ENCODE peak calls at places on chromosome 22, in seven cellular contexts. B is body of pancreas, O is fibroblast of the aortic adventitia, J is fibroblast of mammary gland, C is IMR-90, Y is AG09319, H is AG04449. E is an unnamed sample.

GRCh38 chr22:43861529-43861928 is 784 bp downstream of the SULT4A1 start:
- DNase-seq in H (no peak), J (peak), B (no peak), C (peak), O (peak), Y (no peak), E (no peak)

GRCh38 chr22:17964647-17965046 is 59.7 kb downstream of the MICAL3 start:
- DNase-seq in B (no peak), H (no peak), C (no peak), J (no peak), O (no peak), Y (no peak), E (no peak)

GRCh38 chr22:30208631-30209603 is 37.6 kb downstream of the LIF start:
- DNase-seq in O (peak), J (peak), H (peak), B (peak), C (peak), Y (peak), E (peak)

GRCh38 chr22:43389227-43389836 is 22.5 kb upstream of the MPPED1 start:
- DNase-seq in J (no peak), O (no peak), Y (no peak), H (no peak), B (no peak), C (no peak), E (peak)

GRCh38 chr22:30373331-30374325 is 13.6 kb downstream of the RNF215 start:
- DNase-seq in J (no peak), C (no peak), Y (no peak), O (no peak), H (no peak), B (no peak), E (no peak)

GRCh38 chr22:44710474-44711235 is 8.7 kb downstream of the PRR5 start:
- DNase-seq in C (no peak), B (no peak), O (no peak), Y (no peak), H (no peak), J (no peak), E (no peak)

GRCh38 chr22:41668971-41669911 is 19.4 kb downstream of the SNU13 start:
- DNase-seq in O (peak), H (peak), Y (peak), J (peak), B (no peak), C (peak), E (no peak)

GRCh38 chr22:48765595-48765994 is 1062.1 kb downstream of the BRD1 start:
- DNase-seq in Y (no peak), H (no peak), O (no peak), B (no peak), J (no peak), C (no peak), E (peak)

GRCh38 chr22:45164217-45165123 is 745 bp downstream of the NUP50 start:
- DNase-seq in O (peak), H (no peak), C (no peak), B (peak), Y (no peak), J (peak), E (peak)

GRCh38 chr22:24408630-24409029 is 18.8 kb upstream of the ADORA2A start:
- DNase-seq in Y (no peak), B (no peak), C (no peak), H (no peak), O (no peak), J (no peak), E (no peak)

GRCh38 chr22:48371391-48371790 is 1456.3 kb downstream of the BRD1 start:
- DNase-seq in Y (no peak), J (no peak), H (no peak), C (no peak), B (no peak), O (no peak), E (no peak)

GRCh38 chr22:22870577-22871398 is 16.8 kb upstream of the IGLL5 start:
- DNase-seq in H (no peak), Y (no peak), B (no peak), J (no peak), C (no peak), O (no peak), E (no peak)
- TF ChIP-seq CTCF in H (no peak), Y (no peak), B (no peak), J (peak), C (peak), O (no peak), E (no peak)

DNA sequence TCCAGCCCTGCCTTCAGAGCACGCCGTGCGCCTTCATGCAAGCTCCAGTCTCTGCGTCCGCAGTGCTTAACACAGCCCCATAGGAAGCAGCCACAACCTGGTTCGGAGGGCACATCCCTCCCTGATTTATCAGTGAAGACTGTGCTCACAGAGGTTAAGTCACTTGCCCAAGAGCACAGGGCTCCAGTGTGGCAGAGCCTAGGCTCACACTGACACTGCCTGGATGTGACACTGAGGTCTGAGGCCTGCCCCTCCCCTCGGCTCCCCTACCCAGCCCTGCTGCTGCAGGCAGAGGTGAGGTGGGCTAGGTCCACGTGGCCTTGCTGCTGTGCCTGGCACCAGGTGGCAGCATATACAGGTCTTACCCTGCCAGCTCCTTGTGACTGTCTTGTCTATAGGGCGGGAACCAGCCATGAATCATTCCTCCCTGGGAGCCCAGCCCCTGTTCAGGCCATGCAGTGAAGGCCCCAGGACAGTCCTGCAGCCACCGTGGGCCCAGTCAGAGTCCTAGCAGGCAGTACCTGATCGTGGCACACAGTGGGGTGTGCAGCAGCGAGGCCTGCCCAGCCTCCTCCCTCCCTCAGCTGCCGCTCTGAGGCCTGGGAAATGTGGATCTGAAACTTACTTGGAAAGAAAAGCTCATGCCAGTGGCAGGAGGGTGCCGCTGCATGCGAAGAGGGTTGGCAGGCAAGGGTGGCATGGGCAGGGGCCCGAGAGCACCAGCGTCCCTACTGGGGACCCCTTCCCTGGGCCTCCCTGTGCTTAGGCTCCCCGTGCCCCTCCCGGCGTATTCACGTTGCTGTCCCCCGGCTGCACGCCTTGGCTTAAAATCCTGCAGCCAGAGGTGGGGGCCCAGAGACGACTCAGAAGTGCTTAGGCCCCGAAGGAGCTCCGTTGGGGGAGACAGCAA is 1.2 kb upstream of the CERK start:
- DNase-seq in J (peak), Y (no peak), H (no peak), O (peak), C (peak), B (peak), E (no peak)
- TF ChIP-seq CTCF in J (peak), Y (peak), H (peak), O (peak), C (peak), B (peak), E (no peak)

DNA sequence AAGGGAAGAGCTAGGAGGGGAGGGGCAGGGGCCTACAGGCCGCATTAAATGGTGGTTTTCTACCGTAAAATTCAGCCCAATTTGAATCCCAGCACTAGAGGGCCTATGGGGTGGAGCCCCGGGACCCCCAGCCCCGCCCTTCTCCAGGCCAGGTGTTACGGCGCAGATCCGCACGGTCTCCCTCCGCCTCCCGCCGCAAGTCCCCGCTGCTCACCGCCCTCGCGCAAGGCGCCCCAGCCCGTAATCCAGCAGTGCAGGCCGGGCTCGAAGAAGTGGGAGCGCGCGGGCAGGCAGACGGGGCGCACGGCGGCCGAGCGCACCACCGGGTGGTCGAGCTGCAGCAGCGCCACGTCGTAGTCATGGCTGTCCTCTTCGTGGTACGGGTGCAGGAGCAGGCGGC is 17.3 kb downstream of the KCTD17 start:
- DNase-seq in C (no peak), J (no peak), O (no peak), B (no peak), Y (no peak), H (no peak), E (no peak)
- TF ChIP-seq CTCF in C (no peak), J (no peak), O (no peak), B (no peak), Y (no peak), H (no peak), E (no peak)

GRCh38 chr22:36455571-36456458 is 25.6 kb downstream of the TXN2 start:
- DNase-seq in Y (no peak), H (no peak), C (no peak), O (no peak), B (peak), J (no peak), E (no peak)

GRCh38 chr22:36453266-36453607 is 28.2 kb downstream of the TXN2 start:
- DNase-seq in B (no peak), C (no peak), Y (no peak), O (no peak), J (no peak), H (no peak), E (no peak)

GRCh38 chr22:36456459-36456835 is 25.0 kb downstream of the TXN2 start:
- DNase-seq in O (no peak), C (no peak), B (no peak), J (no peak), H (no peak), Y (no peak), E (no peak)

GRCh38 chr22:36453855-36454378 is 27.5 kb downstream of the TXN2 start:
- DNase-seq in Y (no peak), O (no peak), H (no peak), J (no peak), B (no peak), C (no peak), E (no peak)

DNA sequence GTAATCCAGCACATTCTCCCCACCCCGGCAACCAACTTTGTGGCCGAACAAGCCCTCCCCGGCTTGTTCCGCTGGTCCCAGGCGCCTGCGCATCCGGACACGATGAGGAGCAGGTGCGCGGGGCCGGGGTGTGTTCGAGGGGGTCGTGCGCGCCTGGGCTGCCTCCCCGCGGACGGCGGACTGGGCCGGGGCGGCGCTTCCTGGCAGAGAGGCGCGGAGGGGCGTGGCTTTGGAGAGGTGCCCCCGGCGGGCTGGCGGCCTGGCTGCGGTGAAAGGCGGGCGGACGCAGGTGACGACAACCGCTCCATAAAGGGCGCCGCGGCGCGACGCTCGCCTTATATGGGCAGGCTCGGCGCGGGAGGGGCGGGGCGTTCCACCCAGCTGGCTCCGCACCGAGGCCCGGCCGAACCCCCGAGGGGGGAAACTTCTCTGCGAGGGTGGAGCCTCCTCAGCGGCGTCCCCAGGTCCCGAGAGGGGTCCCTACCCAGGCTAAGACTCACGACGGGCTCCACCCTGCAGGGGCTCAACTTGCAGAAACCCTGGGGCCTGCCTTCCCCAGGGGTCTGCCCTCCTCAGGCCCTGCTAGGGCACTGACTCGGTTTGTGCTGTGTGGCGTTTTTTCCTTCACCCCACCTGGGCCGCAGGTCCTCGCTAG is 26.4 kb downstream of the TXN2 start:
- DNase-seq in J (peak), O (peak), Y (no peak), H (no peak), C (peak), B (peak), E (peak)
- TF ChIP-seq CTCF in J (no peak), O (no peak), Y (no peak), H (peak), C (no peak), B (no peak), E (no peak)

GRCh38 chr22:19180740-19181410 is 2.3 kb upstream of the SLC25A1 start:
- DNase-seq in C (no peak), J (no peak), B (no peak), H (no peak), Y (no peak), O (no peak), E (no peak)

GRCh38 chr22:19178065-19178658 is 374 bp downstream of the SLC25A1 start:
- DNase-seq in O (peak), H (no peak), B (peak), C (peak), Y (no peak), J (peak), E (peak)

GRCh38 chr22:19178659-19179471 is at the start of gene SLC25A1:
- DNase-seq in H (no peak), Y (peak), B (peak), O (peak), C (peak), J (peak), E (peak)

GRCh38 chr22:19180234-19180633 is 1.7 kb upstream of the SLC25A1 start:
- DNase-seq in Y (no peak), O (no peak), J (no peak), B (no peak), H (no peak), C (no peak), E (no peak)

GRCh38 chr22:19179472-19180048 is 1.0 kb upstream of the SLC25A1 start:
- DNase-seq in C (peak), B (peak), O (peak), Y (peak), J (peak), H (no peak), E (peak)
- TF ChIP-seq CTCF in C (peak), B (peak), O (peak), Y (peak), J (peak), H (peak), E (peak)

DNA sequence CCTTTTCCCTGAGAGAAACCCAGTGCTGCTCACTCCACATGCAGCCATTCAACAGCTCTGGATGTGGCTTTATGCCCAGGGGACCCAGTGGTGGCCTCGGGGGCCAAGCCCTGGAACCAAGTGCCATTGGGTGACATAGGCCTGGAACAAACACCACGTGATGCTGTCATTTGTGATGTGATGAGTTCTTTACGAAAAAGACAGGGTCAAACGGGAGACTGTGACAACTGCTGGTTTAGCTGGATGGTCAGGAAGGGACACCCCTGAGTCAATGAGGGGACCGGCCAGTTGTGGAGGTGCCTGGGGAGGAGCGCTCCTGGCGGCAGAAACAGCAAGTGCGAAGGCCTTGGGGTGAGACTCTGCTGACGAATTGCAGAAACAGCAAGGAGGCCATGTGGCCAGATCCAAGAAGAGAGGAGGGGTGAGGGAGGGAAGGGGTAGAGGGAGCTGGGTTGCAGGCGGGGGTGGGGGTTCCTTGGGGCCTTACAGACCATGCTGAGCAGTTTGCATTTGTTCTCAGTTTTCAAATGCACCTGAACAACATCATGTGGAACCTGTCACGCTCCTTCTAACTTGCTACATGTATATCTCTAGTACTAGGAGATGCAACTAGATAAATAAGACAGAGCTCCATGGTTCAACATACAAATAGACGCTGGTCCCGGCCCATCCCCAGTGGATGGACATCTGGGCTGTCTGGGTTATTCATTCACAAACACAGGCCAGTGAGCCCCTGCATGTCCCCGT is 56.1 kb downstream of the IGLL5 start:
- DNase-seq in O (no peak), H (no peak), J (no peak), Y (no peak), B (no peak), C (no peak), E (no peak)
- TF ChIP-seq CTCF in O (peak), H (no peak), J (no peak), Y (no peak), B (no peak), C (no peak), E (no peak)

GRCh38 chr22:33272180-33272579 is 214.0 kb upstream of the SYN3 start:
- DNase-seq in Y (no peak), B (peak), C (no peak), J (no peak), H (no peak), O (no peak), E (peak)

GRCh38 chr22:33272866-33273265 is 214.7 kb upstream of the SYN3 start:
- DNase-seq in H (no peak), C (no peak), Y (no peak), B (no peak), J (no peak), O (no peak), E (no peak)

GRCh38 chr22:33274941-33275443 is 216.8 kb upstream of the SYN3 start:
- DNase-seq in B (no peak), H (no peak), J (no peak), C (no peak), O (no peak), Y (no peak), E (no peak)

GRCh38 chr22:33271390-33272161 is 213.4 kb upstream of the SYN3 start:
- DNase-seq in J (peak), O (peak), Y (no peak), C (peak), B (peak), H (no peak), E (peak)

GRCh38 chr22:33274214-33274828 is 216.1 kb upstream of the SYN3 start:
- DNase-seq in H (no peak), C (no peak), O (peak), J (peak), Y (no peak), B (peak), E (no peak)
- TF ChIP-seq CTCF in H (peak), C (no peak), O (peak), J (peak), Y (peak), B (peak), E (peak)

E was measured in right lobe of liver.